ENCODE peak calls at places on chromosomes 13 and 19, in ten cellular contexts. E is hepatocyte, P is WERI-Rb-1, F is dorsolateral prefrontal cortex, I is A549, Z is H9, T is tibial artery, X is HL-60, K is left lung, O is GM23338. G is an unnamed sample.

GRCh38 chr13:35729926-35730627 is 253.6 kb upstream of the MAB21L1 start:
- DNase-seq in E (no peak), P (no peak), F (no peak), I (no peak), Z (no peak), T (no peak), X (no peak), K (no peak), O (no peak), G (no peak)

GRCh38 chr19:55383789-55384575 is at the start of gene TMEM238:
- DNase-seq in E (peak; percentile 86), P (peak; percentile 61), F (peak; percentile 33), I (peak; percentile 72), Z (peak; percentile 64), T (no peak), X (no peak), K (peak; percentile 92), O (peak; percentile 90), G (no peak)

GRCh38 chr13:29457299-29457698 is 138.2 kb downstream of the SLC7A1 start:
- DNase-seq in E (no peak), P (no peak), F (no peak), I (no peak), Z (no peak), T (no peak), X (no peak), K (no peak), O (no peak), G (peak; percentile 84)

GRCh38 chr13:49567501-49567900 is 17.9 kb downstream of the RCBTB1 start:
- DNase-seq in E (no peak), P (peak; percentile 10), F (no peak), I (no peak), Z (no peak), T (no peak), X (no peak), K (no peak), O (no peak), G (no peak)

GRCh38 chr19:44570984-44571684 is 41.7 kb upstream of the CEACAM20 start:
- DNase-seq in E (peak; percentile 88), P (peak; percentile 65), F (peak; percentile 30), I (peak; percentile 82), Z (peak; percentile 77), T (no peak), X (peak; percentile 63), K (no peak), O (peak; percentile 93), G (peak; percentile 54)

GRCh38 chr19:7138402-7138801 is 68.9 kb downstream of the ZNF557 start:
- DNase-seq in E (no peak), P (no peak), F (no peak), I (no peak), Z (no peak), T (peak; percentile 21), X (no peak), K (no peak), O (no peak), G (no peak)

GRCh38 chr13:45198924-45199323 is 1.9 kb downstream of the KCTD4 start:
- DNase-seq in E (no peak), P (no peak), F (no peak), I (no peak), Z (no peak), T (no peak), X (no peak), K (no peak), O (no peak), G (no peak)

GRCh38 chr13:51770681-51771417 is 33.1 kb downstream of the DHRS12 start:
- DNase-seq in E (no peak), P (no peak), F (no peak), I (no peak), Z (no peak), T (no peak), X (no peak), K (no peak), O (no peak), G (no peak)

GRCh38 chr19:51318687-51319675 is 7.5 kb downstream of the IGLON5 start:
- DNase-seq in E (no peak), P (no peak), F (no peak), I (no peak), Z (no peak), T (no peak), X (no peak), K (no peak), O (no peak), G (no peak)

GRCh38 chr19:12090807-12091206 is 26.3 kb downstream of the ZNF844 start:
- DNase-seq in E (peak; percentile 68), P (peak; percentile 66), F (peak; percentile 29), I (no peak), Z (peak; percentile 58), T (peak; percentile 83), X (no peak), K (peak; percentile 83), O (peak; percentile 71), G (no peak)

GRCh38 chr13:20482818-20483217 is 42.8 kb downstream of the CRYL1 start:
- DNase-seq in E (no peak), P (no peak), F (no peak), I (no peak), Z (no peak), T (no peak), X (no peak), K (no peak), O (no peak), G (no peak)

GRCh38 chr13:98782654-98783053 is 30.2 kb upstream of the SLC15A1 start:
- DNase-seq in E (no peak), P (no peak), F (no peak), I (no peak), Z (no peak), T (no peak), X (no peak), K (no peak), O (no peak), G (no peak)

DNA sequence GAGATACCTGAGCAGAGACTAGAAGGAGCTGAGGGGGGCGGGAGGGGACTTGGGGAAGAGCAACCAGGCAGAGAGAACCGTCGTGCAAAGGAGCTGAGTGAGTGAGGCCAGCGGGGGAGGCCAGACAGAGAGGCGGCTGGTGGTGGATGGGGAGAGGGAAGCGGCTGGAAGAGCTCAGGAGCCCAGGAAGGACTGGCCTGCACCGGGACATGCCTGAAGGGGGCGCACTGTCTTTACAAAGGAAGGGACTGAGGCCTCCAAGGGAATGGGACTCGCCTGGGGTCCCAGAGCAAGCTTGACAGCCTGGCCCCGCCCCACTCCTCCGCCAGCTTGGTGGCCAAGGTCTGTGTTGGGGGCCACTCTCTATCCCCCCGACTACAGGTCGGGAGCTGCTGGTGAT is 14.9 kb downstream of the ONECUT3 start:
- DNase-seq in E (no peak), P (peak; percentile 76), F (no peak), I (no peak), Z (peak; percentile 87), T (no peak), X (no peak), K (no peak), O (peak; percentile 93), G (no peak)
- TF ChIP-seq CTCF in E (no peak), P (peak; percentile 89), F (no peak), I (no peak), Z (peak; percentile 78), T (no peak), X (no peak), K (peak; percentile 25), O (peak; percentile 84), G (no peak)

GRCh38 chr13:79659161-79659560 is 178.2 kb downstream of the NDFIP2 start:
- DNase-seq in E (no peak), P (no peak), F (no peak), I (no peak), Z (no peak), T (no peak), X (no peak), K (no peak), O (peak; percentile 10), G (peak; percentile 11)

GRCh38 chr13:79663977-79664636 is 183.2 kb downstream of the NDFIP2 start:
- DNase-seq in E (no peak), P (no peak), F (no peak), I (no peak), Z (no peak), T (no peak), X (no peak), K (no peak), O (no peak), G (no peak)

GRCh38 chr13:79662882-79663281 is 181.9 kb downstream of the NDFIP2 start:
- DNase-seq in E (no peak), P (peak; percentile 13), F (peak; percentile 15), I (no peak), Z (no peak), T (no peak), X (no peak), K (no peak), O (peak; percentile 11), G (no peak)

GRCh38 chr13:79660361-79660760 is 179.4 kb downstream of the NDFIP2 start:
- DNase-seq in E (no peak), P (no peak), F (no peak), I (no peak), Z (no peak), T (no peak), X (no peak), K (no peak), O (no peak), G (no peak)

DNA sequence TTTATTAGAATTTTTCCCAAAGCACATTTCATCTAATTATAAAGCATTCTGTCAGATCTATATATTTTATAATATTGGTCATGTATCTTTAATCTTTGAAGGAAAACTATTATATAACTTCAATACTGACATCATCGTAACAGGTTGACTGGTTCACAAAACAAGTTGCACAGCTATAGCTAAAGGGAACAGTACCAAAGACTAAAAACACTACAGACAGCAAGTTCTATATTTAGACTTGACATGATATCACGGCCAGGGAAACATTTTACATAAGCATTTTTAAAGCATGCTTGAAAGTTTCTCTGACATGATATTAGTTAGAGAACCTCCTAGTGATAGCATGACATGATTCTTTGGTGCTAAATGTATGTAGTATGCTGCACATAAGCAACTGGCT is 182.5 kb downstream of the NDFIP2 start:
- DNase-seq in E (no peak), P (no peak), F (no peak), I (no peak), Z (no peak), T (no peak), X (no peak), K (no peak), O (no peak), G (no peak)
- H3K27ac ChIP-seq in E (no peak overlapping the region), P (no peak overlapping the region), F (no peak overlapping the region), I (no peak overlapping the region), Z (no peak overlapping the region), T (no peak overlapping the region), X (no peak overlapping the region), K (no peak overlapping the region), O (no peak overlapping the region), G (no peak overlapping the region)

GRCh38 chr19:31357315-31357673 is 8.1 kb upstream of the TSHZ3 start:
- DNase-seq in E (no peak), P (no peak), F (no peak), I (no peak), Z (no peak), T (no peak), X (no peak), K (no peak), O (no peak), G (no peak)
- TF ChIP-seq CTCF in E (no peak), P (no peak), F (peak; percentile 5), I (no peak), Z (peak; percentile 41), T (no peak), X (no peak), K (no peak), O (no peak), G (no peak)

DNA sequence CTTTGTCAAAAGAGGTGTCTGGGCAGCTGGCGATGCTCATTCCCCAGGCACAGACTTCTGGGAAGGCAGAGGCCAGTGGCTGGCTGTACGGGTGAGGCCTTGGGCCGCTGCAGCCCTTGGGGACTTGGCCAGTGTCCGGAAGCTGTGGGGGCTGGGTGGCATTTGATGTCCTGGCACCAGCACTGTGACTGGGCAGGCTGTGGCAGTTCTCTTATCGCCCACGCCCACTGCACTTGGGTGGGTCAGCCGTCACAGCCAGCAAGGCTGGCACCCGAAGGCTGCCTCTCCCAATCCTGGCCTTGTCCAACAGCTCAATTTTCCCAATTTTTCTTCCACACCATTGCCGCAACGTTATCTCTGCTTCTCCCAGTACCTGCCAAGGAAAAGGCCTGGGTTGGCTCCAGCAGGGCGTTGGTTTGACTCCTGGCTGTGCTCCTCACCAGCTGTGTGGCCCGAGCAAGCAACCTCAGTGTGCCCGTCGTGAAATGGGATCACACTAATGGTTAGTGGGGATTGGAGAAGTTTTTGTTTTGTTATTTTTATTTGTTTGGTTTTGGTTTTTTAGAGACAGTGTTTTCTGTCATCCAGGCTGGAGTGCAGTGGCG is 12.7 kb upstream of the SLC44A2 start:
- DNase-seq in E (no peak), P (no peak), F (peak; percentile 78), I (no peak), Z (no peak), T (peak; percentile 97), X (no peak), K (peak; percentile 85), O (no peak), G (no peak)
- H3K27ac ChIP-seq in E (no peak overlapping the region), P (no peak overlapping the region), F (peak overlapping the region; percentile 78), I (no peak overlapping the region), Z (no peak overlapping the region), T (peak overlapping the region; percentile 75), X (no peak overlapping the region), K (peak overlapping the region; percentile 77), O (no peak overlapping the region), G (peak overlapping the region; percentile 75)

G was measured in RWPE1.